ENCODE peak calls at places on chromosomes 11 and 22, in seven cellular contexts. U is H9, H is spleen, O is body of pancreas, F is IMR-90, P is prostate gland, T is BE2C. M is an unnamed sample. For H3K4me1 and H3K9me3, the result is how much of the 10 kb centered on the place peaks cover.

GRCh38 chr11:105635466-105635865 is 25.6 kb downstream of the GRIA4 start:
- DNase-seq in U (no peak), H (no peak), O (no peak), F (no peak), P (no peak), T (no peak), M (no peak)

GRCh38 chr22:47583959-47584562 is 821.6 kb downstream of the TBC1D22A start:
- DNase-seq in U (no peak), H (no peak), O (no peak), F (no peak), P (no peak), T (no peak), M (no peak)

GRCh38 chr22:46087816-46088277 is 62.5 kb upstream of the PPARA start:
- DNase-seq in U (no peak), H (peak), O (peak), F (peak), P (peak), T (peak), M (peak)

GRCh38 chr11:30282289-30282631 is 40.6 kb upstream of the ARL14EP start:
- DNase-seq in U (no peak), H (peak), O (no peak), F (no peak), P (no peak), T (no peak), M (no peak)

GRCh38 chr11:96246718-96247540 is 96.1 kb downstream of the MAML2 start:
- DNase-seq in U (no peak), H (no peak), O (no peak), F (peak), P (no peak), T (no peak), M (no peak)

GRCh38 chr11:114083256-114084252 is 24.0 kb downstream of the ZBTB16 start:
- DNase-seq in U (no peak), H (no peak), O (peak), F (no peak), P (no peak), T (no peak), M (no peak)

GRCh38 chr11:94149435-94149834 is 20.8 kb downstream of the PANX1 start:
- DNase-seq in U (no peak), H (no peak), O (no peak), F (peak), P (no peak), T (no peak), M (no peak)

GRCh38 chr11:21464601-21465193 is 728.2 kb upstream of the ANO5 start:
- DNase-seq in U (no peak), H (no peak), O (no peak), F (no peak), P (no peak), T (no peak), M (no peak)

GRCh38 chr22:31128156-31128555 is 5.4 kb downstream of the INPP5J start:
- DNase-seq in U (no peak), H (peak), O (no peak), F (no peak), P (no peak), T (no peak), M (no peak)

GRCh38 chr11:6695377-6695776 is 12.2 kb upstream of the MRPL17 start:
- DNase-seq in U (no peak), H (no peak), O (no peak), F (peak), P (no peak), T (no peak), M (peak)

GRCh38 chr11:65487467-65488272 is 11.2 kb upstream of the MALAT1 start:
- DNase-seq in U (peak), H (peak), O (peak), F (peak), P (peak), T (peak), M (peak)

GRCh38 chr11:127338380-127339259 is 338.1 kb upstream of the KIRREL3 start:
- DNase-seq in U (peak), H (no peak), O (no peak), F (no peak), P (no peak), T (no peak), M (no peak)

GRCh38 chr22:39238966-39239510 is 5.7 kb downstream of the PDGFB start:
- DNase-seq in U (no peak), H (no peak), O (no peak), F (no peak), P (no peak), T (no peak), M (no peak)

GRCh38 chr11:45022294-45023064 is 71.8 kb upstream of the TP53I11 start:
- DNase-seq in U (no peak), H (no peak), O (no peak), F (peak), P (no peak), T (no peak), M (no peak)

GRCh38 chr11:113104390-113105251 is 143.4 kb downstream of the NCAM1 start:
- DNase-seq in U (no peak), H (no peak), O (no peak), F (no peak), P (no peak), T (no peak), M (no peak)

GRCh38 chr11:6297831-6298230 is 22.5 kb downstream of the CAVIN3 start:
- DNase-seq in U (no peak), H (no peak), O (no peak), F (no peak), P (no peak), T (no peak), M (no peak)

GRCh38 chr11:65719887-65720236 is 736 bp downstream of the RNASEH2C start:
- DNase-seq in U (no peak), H (no peak), O (no peak), F (peak), P (no peak), T (peak), M (no peak)

GRCh38 chr11:11148104-11148509 is 204.9 kb downstream of the CSNK2A3 start:
- DNase-seq in U (peak), H (no peak), O (peak), F (peak), P (peak), T (no peak), M (peak)

GRCh38 chr11:380996-381395 is 11.7 kb downstream of the B4GALNT4 start:
- DNase-seq in U (no peak), H (no peak), O (no peak), F (no peak), P (no peak), T (no peak), M (no peak)

GRCh38 chr11:381501-382072 is 12.3 kb downstream of the B4GALNT4 start:
- DNase-seq in U (no peak), H (no peak), O (no peak), F (no peak), P (no peak), T (no peak), M (no peak)

GRCh38 chr11:380491-380890 is 11.2 kb downstream of the B4GALNT4 start:
- DNase-seq in U (no peak), H (no peak), O (no peak), F (no peak), P (no peak), T (no peak), M (no peak)

GRCh38 chr11:379205-380094 is 10.2 kb downstream of the B4GALNT4 start:
- DNase-seq in U (no peak), H (no peak), O (no peak), F (no peak), P (no peak), T (no peak), M (no peak)

GRCh38 chr11:380095-380480 is 10.8 kb downstream of the B4GALNT4 start:
- DNase-seq in U (no peak), H (no peak), O (no peak), F (no peak), P (no peak), T (no peak), M (no peak)
- H3K4me1 ChIP-seq in U (under half), H (under half), O (under half), F (under half), P (under half), T (under half), M (under half)

GRCh38 chr22:25083414-25084166 is 116.1 kb upstream of the CRYBB3 start:
- DNase-seq in U (no peak), H (no peak), O (peak), F (no peak), P (no peak), T (peak), M (no peak)

GRCh38 chr22:25080855-25081254 is 118.8 kb upstream of the CRYBB3 start:
- DNase-seq in U (no peak), H (no peak), O (no peak), F (no peak), P (no peak), T (no peak), M (no peak)

GRCh38 chr22:25078591-25078990 is 121.1 kb upstream of the CRYBB3 start:
- DNase-seq in U (no peak), H (no peak), O (no peak), F (no peak), P (no peak), T (no peak), M (no peak)

GRCh38 chr22:25082096-25082495 is 117.6 kb upstream of the CRYBB3 start:
- DNase-seq in U (no peak), H (no peak), O (no peak), F (no peak), P (no peak), T (no peak), M (no peak)

DNA sequence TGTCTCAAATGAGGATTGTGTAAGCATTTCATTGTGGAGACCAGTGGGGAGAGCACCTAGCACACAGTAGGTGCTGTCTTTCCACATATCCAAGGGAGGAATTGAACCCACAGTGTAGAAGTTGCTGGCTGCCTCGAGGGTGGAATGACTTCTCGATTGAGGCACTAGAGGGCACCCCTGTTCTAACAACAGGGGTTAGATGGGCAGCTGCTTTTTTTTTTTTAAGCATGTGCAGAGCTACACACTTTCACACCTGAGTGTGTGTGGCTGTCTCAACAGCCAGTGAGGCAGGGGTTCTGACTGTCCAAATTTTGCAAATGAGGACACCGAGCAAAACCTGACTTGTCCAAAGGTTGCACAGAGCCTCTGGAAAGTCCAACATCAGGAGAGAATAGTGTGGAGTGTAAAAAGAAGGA is 118.2 kb upstream of the CRYBB3 start:
- DNase-seq in U (no peak), H (no peak), O (peak), F (peak), P (peak), T (peak), M (peak)
- TF ChIP-seq CTCF in U (peak), H (peak), O (peak), F (peak), P (no peak), T (peak), M (peak)

DNA sequence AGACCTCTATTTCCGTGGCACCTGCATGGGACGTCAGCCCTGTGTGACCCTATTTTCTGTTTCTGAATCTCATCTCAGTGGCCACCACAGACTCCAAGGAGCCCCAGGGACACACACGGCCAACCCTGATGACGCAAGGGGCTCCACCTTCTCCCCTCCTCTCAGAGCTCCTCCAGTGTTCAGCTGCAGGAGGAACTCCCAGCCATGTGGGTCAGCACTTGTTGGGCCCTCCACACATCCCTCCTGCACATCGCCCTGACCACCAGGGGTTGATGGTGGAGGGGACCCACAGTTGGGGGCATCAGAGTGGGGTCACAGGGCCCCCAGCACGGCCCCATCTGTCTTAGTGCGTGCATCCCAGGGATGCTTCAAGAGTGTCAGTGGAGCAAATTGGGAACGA is 499.6 kb downstream of the BRD1 start:
- DNase-seq in U (no peak), H (peak), O (no peak), F (no peak), P (no peak), T (no peak), M (no peak)
- H3K9me3 ChIP-seq in U (under half), H (under half), O (under half), F (half or more), P (under half), T (under half), M (under half)

GRCh38 chr11:128519353-128519752 is 68.0 kb downstream of the ETS1 start:
- DNase-seq in U (no peak), H (no peak), O (no peak), F (no peak), P (no peak), T (no peak), M (no peak)

GRCh38 chr11:128517457-128518230 is 69.7 kb downstream of the ETS1 start:
- DNase-seq in U (no peak), H (no peak), O (no peak), F (no peak), P (no peak), T (no peak), M (peak)

GRCh38 chr11:128520206-128520885 is 67.0 kb downstream of the ETS1 start:
- DNase-seq in U (no peak), H (no peak), O (no peak), F (no peak), P (no peak), T (no peak), M (no peak)

GRCh38 chr11:128516886-128517285 is 70.5 kb downstream of the ETS1 start:
- DNase-seq in U (no peak), H (no peak), O (no peak), F (no peak), P (no peak), T (no peak), M (no peak)

DNA sequence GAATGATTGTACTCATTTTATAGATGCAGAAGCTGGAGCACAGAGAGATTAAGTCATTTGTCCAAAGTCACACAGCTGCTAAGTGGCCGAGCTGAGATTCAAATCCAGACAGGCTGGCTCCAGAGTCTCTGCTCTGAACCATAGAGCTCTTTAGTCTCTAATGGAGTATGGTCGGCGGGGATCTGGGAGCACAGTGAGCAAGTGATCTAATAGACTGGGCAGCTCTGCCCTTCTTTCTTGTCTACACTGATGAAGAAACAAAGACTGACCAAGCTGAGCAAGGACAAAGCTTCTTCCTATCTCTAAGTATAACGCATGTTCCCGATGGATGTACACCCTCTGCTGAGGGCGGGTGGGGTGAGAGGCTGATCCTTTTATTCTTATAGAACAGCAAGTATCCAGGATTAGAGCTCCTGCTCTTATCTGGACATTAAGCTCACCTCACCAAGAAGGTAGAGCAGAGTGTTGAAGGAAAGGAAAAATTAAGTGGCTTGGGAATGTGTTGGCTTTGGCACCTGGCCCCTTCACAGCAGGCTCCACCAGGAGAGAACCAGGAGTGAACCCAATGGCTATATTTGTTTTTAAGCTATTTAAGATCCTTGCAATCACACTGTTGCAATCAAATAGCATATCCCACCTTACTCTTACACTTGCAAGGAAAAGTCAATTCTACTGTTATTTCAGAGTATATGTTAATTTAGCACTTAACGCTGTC is 68.7 kb downstream of the ETS1 start:
- DNase-seq in U (no peak), H (no peak), O (no peak), F (no peak), P (no peak), T (no peak), M (peak)
- H3K4me1 ChIP-seq in U (under half), H (under half), O (half or more), F (under half), P (under half), T (under half), M (under half)

GRCh38 chr11:92129811-92130210 is 94.8 kb upstream of the FAT3 start:
- DNase-seq in U (no peak), H (no peak), O (no peak), F (no peak), P (no peak), T (no peak), M (no peak)

GRCh38 chr11:92136792-92137191 is 87.8 kb upstream of the FAT3 start:
- DNase-seq in U (peak), H (no peak), O (no peak), F (no peak), P (no peak), T (peak), M (no peak)

GRCh38 chr11:92130432-92130831 is 94.2 kb upstream of the FAT3 start:
- DNase-seq in U (no peak), H (no peak), O (no peak), F (peak), P (no peak), T (no peak), M (peak)

GRCh38 chr11:92128026-92128425 is 96.6 kb upstream of the FAT3 start:
- DNase-seq in U (no peak), H (no peak), O (no peak), F (no peak), P (no peak), T (no peak), M (no peak)

GRCh38 chr11:92131289-92131890 is 93.2 kb upstream of the FAT3 start:
- DNase-seq in U (no peak), H (no peak), O (no peak), F (no peak), P (no peak), T (no peak), M (peak)
- TF ChIP-seq CTCF in U (no peak), H (no peak), O (no peak), F (no peak), P (no peak), T (no peak), M (no peak)

M was measured in cardiac muscle cell.